ENCODE peak calls at places on chromosomes 4 and X, in five cellular contexts. U is tibial nerve; F is occipital lobe; J is NCI-H345; A is stimulated activated CD4-positive, alpha-beta T cell treated with anti-CD3 and anti-CD28 coated beads, Interleukin-2, amount 100 ng/mL, for 48 hours. Y is an unnamed sample.

GRCh38 chr4:86500527-86500926 is 93.6 kb upstream of the PTPN13 start:
- DNase-seq in U (no peak), A (no peak), F (no peak), J (no peak), Y (no peak)

GRCh38 chr4:21757281-21757680 is 191.3 kb downstream of the KCNIP4 start:
- DNase-seq in U (no peak), J (no peak), F (no peak), A (no peak), Y (no peak)

GRCh38 chrX:23810279-23810678 is 27.3 kb downstream of the SAT1 start:
- DNase-seq in A (no peak), J (no peak), U (no peak), F (no peak), Y (no peak)

GRCh38 chr4:7306986-7307385 is 114.6 kb downstream of the SORCS2 start:
- DNase-seq in J (no peak), A (no peak), F (no peak), U (no peak), Y (no peak)

GRCh38 chrX:129981207-129981553 is 1.3 kb upstream of the BCORL1 start:
- DNase-seq in J (no peak), A (no peak), F (no peak), U (peak), Y (no peak)

GRCh38 chr4:184376923-184377322 is 97.4 kb downstream of the IRF2 start:
- DNase-seq in F (no peak), U (no peak), J (no peak), A (no peak), Y (no peak)

GRCh38 chr4:148143174-148143573 is 299.0 kb downstream of the NR3C2 start:
- DNase-seq in F (no peak), J (no peak), U (no peak), A (no peak), Y (no peak)

GRCh38 chr4:15654556-15655222 is 468 bp downstream of the FBXL5 start:
- DNase-seq in J (peak), U (peak), F (peak), A (peak), Y (peak)

GRCh38 chr4:163448541-163449203 is 24.9 kb downstream of the TKTL2 start:
- DNase-seq in F (no peak), A (no peak), U (no peak), J (no peak), Y (no peak)

GRCh38 chr4:53123171-53123570 is 242.7 kb downstream of the SCFD2 start:
- DNase-seq in F (no peak), A (no peak), J (no peak), U (no peak), Y (no peak)

GRCh38 chr4:127400736-127401346 is 231.9 kb upstream of the INTU start:
- DNase-seq in F (no peak), U (peak), A (peak), J (peak), Y (peak)

GRCh38 chr4:149768477-149768876 is 47.2 kb downstream of the IQCM start:
- DNase-seq in A (no peak), F (no peak), J (no peak), U (no peak), Y (no peak)

GRCh38 chr4:1029536-1029935 is 18.1 kb downstream of the FGFRL1 start:
- DNase-seq in F (no peak), A (no peak), U (no peak), J (no peak), Y (no peak)

GRCh38 chrX:11215191-11215921 is 77.9 kb upstream of the AMELX start:
- DNase-seq in F (no peak), U (no peak), J (no peak), A (no peak), Y (no peak)

GRCh38 chr4:138088449-138089208 is 153.5 kb downstream of the SLC7A11 start:
- DNase-seq in U (no peak), F (no peak), J (no peak), A (no peak), Y (no peak)

GRCh38 chrX:17613979-17614572 is 123.2 kb upstream of the SCML1 start:
- DNase-seq in A (no peak), J (peak), F (no peak), U (no peak), Y (peak)

GRCh38 chrX:16119353-16120220 is 3.8 kb upstream of the GRPR start:
- DNase-seq in A (no peak), J (no peak), U (no peak), F (no peak), Y (no peak)

GRCh38 chr4:174012135-174012923 is 271.1 kb downstream of the FBXO8 start:
- DNase-seq in A (no peak), F (no peak), U (no peak), J (no peak), Y (no peak)

GRCh38 chr4:54683616-54684346 is 26.0 kb downstream of the KIT start:
- DNase-seq in A (peak), U (no peak), J (no peak), F (no peak), Y (no peak)

GRCh38 chr4:113294910-113295309 is 245.5 kb downstream of the ANK2 start:
- DNase-seq in J (no peak), U (no peak), F (no peak), A (no peak), Y (no peak)

GRCh38 chr4:7828926-7829325 is 110.7 kb downstream of the AFAP1 start:
- DNase-seq in F (no peak), J (no peak), A (no peak), U (no peak), Y (no peak)

GRCh38 chrX:63012574-63012973 is 338.6 kb downstream of the SPIN4 start:
- DNase-seq in U (no peak), A (no peak), F (no peak), J (no peak), Y (no peak)

GRCh38 chr4:42906906-42907774 is 14.6 kb downstream of the GRXCR1 start:
- DNase-seq in A (no peak), F (no peak), J (no peak), U (no peak), Y (no peak)

GRCh38 chr4:56434599-56435000 is 815 bp downstream of the PPAT start:
- DNase-seq in A (no peak), F (no peak), J (no peak), U (no peak), Y (no peak)

GRCh38 chr4:89113415-89113814 is 2.1 kb downstream of the TIGD2 start:
- DNase-seq in A (no peak), F (no peak), U (no peak), J (no peak), Y (no peak)

GRCh38 chr4:129676934-129677333 is 581.0 kb downstream of the C4orf33 start:
- DNase-seq in A (no peak), J (no peak), U (no peak), F (no peak), Y (no peak)

Y was measured in NCI-H146.